ENCODE peak calls at places on chromosomes 3 and 15, in five cellular contexts. E is H1, M is SK-N-SH, K is upper lobe of right lung, X is kidney. H is an unnamed sample. For H3K36me3, the result is how much of the 10 kb centered on the place peaks cover.

GRCh38 chr3:60839242-60839641 is 412.0 kb downstream of the FHIT start:
- DNase-seq in M (peak), K (no peak), E (no peak), X (no peak), H (no peak)

GRCh38 chr15:73996939-73997338 is 2.4 kb downstream of the PML start:
- DNase-seq in E (no peak), K (no peak), X (no peak), M (no peak), H (no peak)

GRCh38 chr3:15892828-15893227 is 95.0 kb upstream of the ANKRD28 start:
- DNase-seq in K (no peak), E (no peak), M (no peak), X (no peak), H (no peak)

GRCh38 chr15:79967331-79968182 is 3.4 kb downstream of the BCL2A1 start:
- DNase-seq in X (no peak), E (no peak), M (no peak), K (no peak), H (no peak)

GRCh38 chr3:117734431-117734830 is 1024.9 kb downstream of the TUSC7 start:
- DNase-seq in K (no peak), M (no peak), X (no peak), E (no peak), H (no peak)

GRCh38 chr3:4986175-4986610 is 7.0 kb downstream of the BHLHE40 start:
- DNase-seq in E (no peak), K (no peak), X (no peak), M (no peak), H (no peak)

GRCh38 chr15:51288143-51289065 is 50.0 kb downstream of the CYP19A1 start:
- DNase-seq in X (no peak), E (no peak), M (no peak), K (no peak), H (no peak)

GRCh38 chr3:112109313-112109712 is 23.1 kb downstream of the C3orf52 start:
- DNase-seq in K (no peak), E (no peak), X (no peak), M (no peak), H (no peak)

GRCh38 chr3:95731753-95732152 is 1082.6 kb upstream of the EPHA6 start:
- DNase-seq in M (no peak), E (no peak), X (no peak), K (no peak), H (no peak)

GRCh38 chr15:69559440-69560215 is 107.0 kb downstream of the RPLP1 start:
- DNase-seq in E (no peak), X (no peak), K (no peak), M (no peak), H (no peak)

GRCh38 chr3:141076821-141077571 is 25.8 kb downstream of the SPSB4 start:
- DNase-seq in K (peak), E (no peak), X (peak), M (no peak), H (peak)

GRCh38 chr15:67824900-67825879 is at the start of gene SKOR1:
- DNase-seq in K (peak), M (peak), E (no peak), X (peak), H (no peak)

GRCh38 chr3:134802428-134803050 is 7.5 kb downstream of the EPHB1 start:
- DNase-seq in X (no peak), M (no peak), K (no peak), E (no peak), H (no peak)

GRCh38 chr15:60649845-60650548 is 171.1 kb upstream of the ICE2 start:
- DNase-seq in M (no peak), K (no peak), E (no peak), X (no peak), H (no peak)

GRCh38 chr3:133162906-133163305 is 124.7 kb downstream of the TMEM108 start:
- DNase-seq in M (no peak), X (no peak), K (no peak), E (no peak), H (no peak)

GRCh38 chr15:31065824-31066223 is 35.7 kb downstream of the TRPM1 start:
- DNase-seq in M (no peak), E (no peak), X (peak), K (no peak), H (no peak)

GRCh38 chr3:49132437-49133225 is at the start of gene LAMB2:
- DNase-seq in E (peak), X (peak), M (peak), K (peak), H (peak)

GRCh38 chr3:196422976-196423781 is 9.0 kb downstream of the UBXN7 start:
- DNase-seq in M (peak), K (no peak), X (peak), E (no peak), H (peak)

GRCh38 chr15:45644437-45644836 is 9.6 kb downstream of the SQOR start:
- DNase-seq in X (no peak), K (no peak), E (no peak), M (no peak), H (no peak)

GRCh38 chr3:112640864-112641751 is at the start of gene CCDC80:
- DNase-seq in M (no peak), K (no peak), X (no peak), E (no peak), H (no peak)

GRCh38 chr3:100561459-100562158 is 47.8 kb upstream of the ADGRG7 start:
- DNase-seq in K (no peak), E (peak), M (no peak), X (no peak), H (no peak)

GRCh38 chr15:46723308-46723707 is 994.0 kb upstream of the SEMA6D start:
- DNase-seq in K (no peak), M (no peak), X (no peak), E (no peak), H (no peak)

DNA sequence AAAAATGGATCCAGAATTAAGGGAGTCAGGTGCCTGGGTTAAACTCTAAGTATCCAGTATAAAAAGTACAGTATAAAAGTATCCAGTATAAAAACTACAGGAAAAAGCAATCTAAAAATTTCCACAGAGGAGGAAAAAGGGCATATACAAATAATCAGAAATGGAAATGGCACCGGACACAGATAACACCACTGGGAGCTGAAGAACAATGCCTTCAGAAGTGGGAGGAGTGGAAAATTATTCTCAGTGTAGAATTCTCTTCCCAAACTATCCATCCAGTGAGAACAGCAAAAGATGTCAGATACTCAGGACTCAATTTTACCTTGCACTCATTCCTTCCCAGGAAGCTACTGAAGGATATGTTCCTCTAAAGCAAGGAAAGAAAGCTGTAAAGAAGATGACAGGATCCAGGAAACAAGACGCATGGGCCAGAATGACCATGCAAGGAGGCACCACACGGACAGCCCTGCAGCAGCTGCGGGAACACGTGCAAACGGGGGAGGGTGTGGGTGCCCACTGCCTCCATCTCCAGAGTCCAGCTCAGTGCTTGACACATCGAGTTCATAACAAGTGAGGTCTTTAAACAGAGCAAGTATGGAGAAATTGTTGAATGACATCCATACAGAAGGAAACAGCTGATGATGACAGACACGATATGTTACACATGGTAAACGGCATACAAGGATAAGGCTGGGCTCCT is 68.5 kb downstream of the CHSY1 start:
- DNase-seq in E (no peak), M (no peak), X (no peak), K (no peak), H (no peak)
- H3K36me3 ChIP-seq in E (under half), M (under half), X (under half), K (under half), H (under half)

DNA sequence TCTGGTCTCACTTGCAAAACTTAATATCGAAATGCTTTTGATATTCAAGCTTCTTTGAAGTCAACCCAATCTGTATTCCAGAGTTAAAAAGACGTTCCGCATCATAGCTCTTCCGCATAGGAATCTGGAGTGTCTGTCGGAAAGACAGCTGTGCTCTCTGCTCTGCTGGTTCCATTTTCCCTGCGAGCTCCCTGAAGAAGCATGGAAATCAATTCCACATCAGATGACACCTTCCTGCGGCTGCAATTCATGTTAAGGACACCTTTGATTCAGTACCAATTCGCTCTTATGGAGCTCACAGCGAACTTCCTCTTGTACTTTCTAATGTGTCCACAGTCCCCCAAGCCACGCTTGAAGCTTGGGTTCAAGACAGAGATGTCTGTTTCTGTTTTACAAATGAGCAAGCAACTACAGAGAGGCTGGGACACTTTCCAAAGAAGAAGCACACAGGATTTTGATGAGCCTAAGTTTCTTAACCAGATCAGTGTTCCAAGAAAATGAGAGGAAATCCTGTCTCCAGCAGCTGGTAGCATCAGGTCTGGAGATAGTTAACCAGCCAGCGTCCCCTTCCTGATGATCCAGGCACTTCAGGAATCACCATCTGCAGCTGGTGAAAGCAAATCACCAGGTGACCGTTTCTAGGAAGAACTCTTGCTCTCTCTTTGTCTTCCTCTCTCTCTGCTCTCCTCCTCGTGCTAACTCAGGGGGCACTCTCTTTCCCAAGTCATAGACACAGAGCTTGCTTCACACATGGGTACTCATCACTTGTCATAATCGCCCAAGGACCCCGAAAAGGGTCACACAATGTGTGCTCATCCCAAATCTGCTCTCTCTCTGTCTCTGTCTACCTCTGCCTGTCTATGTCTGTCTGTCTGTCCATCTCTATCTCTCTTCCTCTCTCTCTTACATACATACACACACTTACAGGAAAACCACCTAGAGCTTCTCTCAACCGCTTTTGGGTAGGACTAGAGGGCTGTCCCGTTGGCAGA is 281.7 kb downstream of the FAM43A start:
- DNase-seq in E (no peak), X (no peak), K (no peak), M (no peak), H (no peak)
- TF ChIP-seq CTCF in E (peak), X (no peak), K (no peak), M (no peak), H (no peak)

DNA sequence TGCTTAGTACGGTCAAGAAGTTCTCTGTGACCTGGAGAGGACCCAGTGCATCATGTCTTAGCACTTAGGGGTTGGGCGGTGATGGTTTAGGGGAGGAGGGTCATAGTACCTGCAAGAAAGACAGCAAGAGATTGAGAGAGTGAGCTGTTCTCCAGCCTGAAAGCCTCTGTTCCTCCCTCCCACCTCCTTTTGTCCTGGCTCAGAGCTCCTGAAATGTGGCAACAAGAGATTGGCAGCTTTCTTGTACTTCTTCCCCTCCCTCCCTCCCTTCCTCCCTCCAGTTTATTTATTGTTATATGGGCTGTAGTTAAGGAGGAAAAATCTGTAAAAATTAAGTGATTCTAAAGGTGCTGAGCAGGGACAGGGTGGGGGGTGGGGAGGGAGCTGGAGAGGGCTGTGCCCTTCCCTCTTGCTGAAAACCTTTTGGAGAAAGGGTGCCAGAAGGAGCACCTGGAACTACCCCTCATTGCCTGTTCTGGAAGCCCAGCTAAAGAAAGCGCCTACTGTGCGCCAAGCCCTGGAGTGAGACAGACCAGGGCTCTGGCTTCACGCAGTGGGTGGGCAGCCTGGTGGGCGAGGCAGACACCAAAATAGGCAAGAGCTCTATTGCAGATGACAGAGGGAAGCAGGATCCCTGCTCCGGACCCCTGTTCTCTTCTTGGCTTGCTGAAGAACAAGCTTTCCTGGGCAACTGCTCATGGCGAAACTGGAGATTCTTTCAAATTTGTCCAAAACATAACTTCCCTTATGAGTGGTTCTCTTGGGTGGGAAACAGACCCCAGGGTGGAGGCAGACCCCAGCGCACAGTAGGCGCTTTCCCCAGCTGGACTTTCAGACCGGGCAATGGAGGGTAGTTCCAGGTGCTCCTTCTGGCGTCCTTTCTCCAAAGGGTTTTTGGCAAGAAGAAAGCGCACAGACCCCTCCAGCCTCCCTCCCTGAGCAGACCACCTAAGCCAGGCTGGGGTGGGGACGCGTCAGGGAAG is 35.6 kb downstream of the LINGO1 start:
- DNase-seq in X (no peak), E (no peak), K (no peak), M (no peak), H (no peak)
- H3K36me3 ChIP-seq in X (under half), E (under half), K (under half), M (under half), H (under half)

DNA sequence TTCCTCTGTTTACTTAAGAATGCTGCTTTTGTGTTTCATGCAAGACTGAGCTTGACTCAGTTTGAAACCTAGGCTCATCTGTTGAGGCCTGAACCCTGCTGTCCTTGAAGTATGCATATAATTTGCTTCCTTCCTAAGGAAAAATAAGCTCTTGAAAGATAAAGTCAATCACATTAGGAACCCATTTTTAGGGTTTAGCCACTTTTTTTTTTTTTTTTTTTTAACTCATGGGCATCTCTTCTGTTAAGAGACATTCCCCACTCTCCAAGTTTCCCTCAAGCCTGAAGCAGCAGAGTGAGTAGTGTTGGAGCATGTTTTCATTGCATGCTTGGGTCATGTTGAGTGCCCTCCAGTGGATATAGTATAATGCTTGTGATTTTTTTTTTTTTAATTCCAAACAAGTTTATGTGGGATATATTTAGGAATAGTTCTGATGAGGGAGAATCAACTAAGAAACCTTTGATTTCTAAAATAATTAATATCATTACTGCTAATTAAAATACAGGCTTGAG is 3.6 kb downstream of the CTNNB1 start:
- DNase-seq in E (no peak), K (no peak), M (peak), X (no peak), H (no peak)
- TF ChIP-seq CTCF in E (no peak), K (peak), M (peak), X (peak), H (peak)

GRCh38 chr3:14169871-14170270 is 8.5 kb downstream of the XPC start:
- DNase-seq in M (no peak), K (no peak), X (no peak), E (no peak), H (no peak)
- H3K36me3 ChIP-seq in M (half or more), K (half or more), X (half or more), E (half or more), H (half or more)

GRCh38 chr3:65669163-65669875 is 369.4 kb downstream of the MAGI1 start:
- DNase-seq in M (no peak), X (no peak), E (no peak), K (no peak), H (no peak)

GRCh38 chr3:65672071-65672470 is 366.6 kb downstream of the MAGI1 start:
- DNase-seq in K (no peak), X (no peak), E (no peak), M (no peak), H (no peak)

GRCh38 chr3:65676592-65676991 is 362.1 kb downstream of the MAGI1 start:
- DNase-seq in K (no peak), X (no peak), E (no peak), M (no peak), H (no peak)

GRCh38 chr3:65671004-65671403 is 367.7 kb downstream of the MAGI1 start:
- DNase-seq in K (no peak), E (no peak), X (no peak), M (no peak), H (no peak)

DNA sequence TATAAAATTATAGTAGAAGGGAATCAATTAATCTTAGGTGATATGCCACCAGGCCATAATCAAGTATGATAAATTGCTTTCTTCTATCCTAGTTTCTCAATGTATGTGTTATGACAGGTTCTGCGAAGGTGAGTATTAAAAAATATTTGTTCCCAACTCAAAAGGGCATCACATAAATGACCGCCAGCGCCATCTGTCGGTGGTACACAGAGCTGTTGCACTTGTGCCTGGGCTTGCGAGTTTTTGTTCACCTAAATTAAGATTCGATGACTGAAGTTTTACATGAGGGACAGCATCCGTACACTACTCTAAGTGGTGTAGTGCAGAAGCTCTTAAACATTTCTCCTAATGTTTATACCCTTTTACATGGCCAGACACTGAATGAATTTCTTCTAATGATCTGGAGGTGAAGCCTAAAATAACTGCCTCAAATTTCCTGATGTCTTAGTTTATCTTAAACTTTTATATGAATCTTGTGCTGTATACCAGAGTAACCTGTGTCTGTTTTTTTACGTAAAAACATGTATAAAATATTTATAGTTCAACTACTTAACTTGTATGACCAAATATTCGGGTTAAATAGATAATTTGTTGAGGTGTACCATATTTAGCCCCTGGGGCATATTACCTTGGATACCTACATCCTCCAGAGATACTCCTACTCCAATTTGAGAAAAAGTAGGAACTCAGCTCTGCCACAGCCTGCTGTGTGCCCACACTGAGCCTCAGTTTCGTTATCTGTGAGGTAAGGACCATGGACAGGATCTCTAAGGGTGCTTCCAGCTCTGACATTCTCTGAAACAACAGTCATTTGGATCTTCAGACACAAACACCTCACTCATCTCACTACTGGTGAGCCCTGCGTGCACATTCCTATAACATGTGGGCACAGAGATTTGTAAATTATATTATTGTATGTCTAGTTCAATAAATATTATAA is 365.6 kb downstream of the MAGI1 start:
- DNase-seq in K (peak), E (peak), X (no peak), M (peak), H (peak)
- TF ChIP-seq CTCF in K (peak), E (peak), X (peak), M (peak), H (peak)

DNA sequence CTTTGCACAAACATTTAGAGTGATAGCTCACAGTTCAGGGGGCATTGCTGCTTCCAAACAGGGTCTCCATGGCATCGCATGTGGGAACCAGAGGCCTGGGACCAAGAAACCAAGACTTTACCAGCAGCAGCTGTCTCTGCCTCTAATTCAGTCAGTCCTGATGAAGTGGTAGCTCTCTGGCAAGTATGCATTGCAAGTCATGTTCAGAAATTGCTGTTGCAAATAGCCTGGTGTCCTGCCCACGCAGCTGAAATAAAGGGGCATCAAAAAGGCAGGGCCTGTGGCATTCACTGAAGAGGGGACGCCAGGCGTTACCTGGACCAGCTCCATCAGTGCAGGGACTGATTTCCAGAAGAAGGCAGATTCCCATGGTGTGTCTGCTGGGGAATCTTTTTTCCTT is 121.3 kb downstream of the CD47 start:
- DNase-seq in X (no peak), E (no peak), M (no peak), K (no peak), H (no peak)
- H3K36me3 ChIP-seq in X (under half), E (under half), M (under half), K (under half), H (under half)

H was measured in lower lobe of right lung.